ENCODE peak calls at places on chromosomes 16 and 17, in five cellular contexts. P is effector CD8-positive, alpha-beta T cell; K is posterior cingulate gyrus; S is lung; U is thyroid gland. L is an unnamed sample.
A peak's percentile ranks its signal among the peaks of the same experiment; 100 is the strongest.

GRCh38 chr16:55641430-55642056 is 14.2 kb upstream of the SLC6A2 start:
- DNase-seq in K (no peak), U (no peak), S (no peak), P (no peak), L (no peak)

GRCh38 chr16:67528222-67528869 is at the start of gene RIPOR1:
- DNase-seq in P (peak; percentile 49), U (peak; percentile 54), S (no peak), K (no peak), L (peak; percentile 34)

GRCh38 chr17:38621538-38621937 is 15.8 kb upstream of the SRCIN1 start:
- DNase-seq in P (no peak), S (no peak), K (no peak), U (no peak), L (no peak)

GRCh38 chr17:38587956-38588771 is 17.6 kb downstream of the SRCIN1 start:
- DNase-seq in U (peak; percentile 62), K (no peak), P (no peak), S (no peak), L (no peak)

GRCh38 chr16:74842413-74842812 is 67.8 kb upstream of the FA2H start:
- DNase-seq in P (no peak), K (no peak), S (no peak), U (peak; percentile 71), L (no peak)

GRCh38 chr17:78112508-78113471 is 15.8 kb downstream of the TMC6 start:
- DNase-seq in U (peak; percentile 69), S (peak; percentile 76), K (peak; percentile 68), P (peak; percentile 72), L (peak; percentile 58)

GRCh38 chr17:1870592-1870991 is 40.8 kb downstream of the RPA1 start:
- DNase-seq in P (no peak), S (no peak), K (no peak), U (no peak), L (no peak)

GRCh38 chr17:8630227-8630801 is at the start of gene MYH10:
- DNase-seq in U (peak; percentile 21), S (no peak), P (no peak), K (no peak), L (no peak)

GRCh38 chr17:70313450-70313849 is 144.1 kb downstream of the KCNJ2 start:
- DNase-seq in U (no peak), K (no peak), S (no peak), P (no peak), L (no peak)

GRCh38 chr17:77466596-77467223 is 325.9 kb downstream of the SEC14L1 start:
- DNase-seq in S (no peak), K (no peak), U (no peak), P (no peak), L (no peak)

L was measured in anterior cingulate cortex.